ENCODE peak calls at places on chromosome 1, in four cellular contexts. M is natural killer cell, C is PC-3, B is AG10803. Q is an unnamed sample.

GRCh38 chr1:21268281-21269239 is 21.7 kb downstream of the ECE1 start:
- DNase-seq in C (no peak), B (no peak), M (no peak), Q (no peak)

GRCh38 chr1:110647254-110647891 is 27.4 kb downstream of the KCNA3 start:
- DNase-seq in C (no peak), M (no peak), B (peak), Q (no peak)

GRCh38 chr1:196577386-196577785 is 30.9 kb downstream of the KCNT2 start:
- DNase-seq in M (no peak), C (no peak), B (no peak), Q (no peak)

GRCh38 chr1:84691139-84691783 is 1.0 kb upstream of the SSX2IP start:
- DNase-seq in C (peak), M (no peak), B (no peak), Q (no peak)

GRCh38 chr1:224106568-224107281 is 7.2 kb upstream of the FBXO28 start:
- DNase-seq in B (peak), M (no peak), C (peak), Q (no peak)

GRCh38 chr1:116769561-116769977 is 15.3 kb downstream of the CD2 start:
- DNase-seq in M (no peak), C (peak), B (peak), Q (no peak)

GRCh38 chr1:224051086-224051406 is 62.9 kb upstream of the FBXO28 start:
- DNase-seq in M (no peak), C (no peak), B (no peak), Q (no peak)

GRCh38 chr1:147725685-147726084 is 34.7 kb downstream of the GJA5 start:
- DNase-seq in B (no peak), M (no peak), C (no peak), Q (no peak)

GRCh38 chr1:175600721-175601440 is 142.5 kb downstream of the TNR start:
- DNase-seq in B (no peak), M (no peak), C (no peak), Q (no peak)

GRCh38 chr1:21198929-21199328 is 22.2 kb upstream of the EIF4G3 start:
- DNase-seq in M (no peak), C (no peak), B (no peak), Q (no peak)

GRCh38 chr1:29282924-29283803 is 46.8 kb downstream of the PTPRU start:
- DNase-seq in C (peak), B (peak), M (no peak), Q (no peak)

GRCh38 chr1:220274122-220274855 is 2.0 kb upstream of the RAB3GAP2 start:
- DNase-seq in C (no peak), B (peak), M (no peak), Q (no peak)

GRCh38 chr1:1510912-1511532 is 940 bp upstream of the ATAD3A start:
- DNase-seq in C (peak), M (no peak), B (no peak), Q (no peak)

GRCh38 chr1:109383087-109383779 is 14.5 kb downstream of the SORT1 start:
- DNase-seq in C (no peak), B (no peak), M (no peak), Q (no peak)

GRCh38 chr1:83115785-83116184 is 883.1 kb downstream of the TTLL7 start:
- DNase-seq in C (no peak), M (no peak), B (no peak), Q (no peak)

GRCh38 chr1:89855413-89856123 is 34.7 kb downstream of the LRRC8D start:
- DNase-seq in B (peak), M (no peak), C (peak), Q (no peak)

GRCh38 chr1:32220746-32221580 is 1.2 kb downstream of the TMEM234 start:
- DNase-seq in B (no peak), M (no peak), C (no peak), Q (no peak)

GRCh38 chr1:69911301-69911801 is 294.0 kb downstream of the LRRC40 start:
- DNase-seq in B (peak), C (peak), M (no peak), Q (no peak)

GRCh38 chr1:46594068-46594467 is 10.0 kb downstream of the MKNK1 start:
- DNase-seq in M (no peak), B (no peak), C (no peak), Q (no peak)

GRCh38 chr1:75614455-75615379 is 3.8 kb upstream of the SLC44A5 start:
- DNase-seq in C (peak), M (no peak), B (peak), Q (no peak)
- TF ChIP-seq CTCF in C (peak), M (no peak), B (peak), Q (no peak)

GRCh38 chr1:63920154-63921117 is 146.6 kb downstream of the ROR1 start:
- DNase-seq in M (no peak), B (peak), C (peak), Q (no peak)
- TF ChIP-seq CTCF in M (no peak), B (peak), C (peak), Q (no peak)

GRCh38 chr1:212820969-212821368 is 26.5 kb downstream of the SPATA45 start:
- DNase-seq in C (no peak), M (no peak), B (no peak), Q (no peak)

GRCh38 chr1:212816567-212817278 is 25.0 kb downstream of the TATDN3 start:
- DNase-seq in M (no peak), B (no peak), C (peak), Q (no peak)

GRCh38 chr1:212814548-212814947 is 22.9 kb downstream of the TATDN3 start:
- DNase-seq in M (no peak), C (no peak), B (no peak), Q (no peak)

GRCh38 chr1:212819704-212820103 is 27.7 kb downstream of the SPATA45 start:
- DNase-seq in B (no peak), C (no peak), M (no peak), Q (no peak)

GRCh38 chr1:212814989-212815388 is 23.3 kb downstream of the TATDN3 start:
- DNase-seq in M (no peak), B (no peak), C (peak), Q (no peak)
- TF ChIP-seq CTCF in M (no peak), B (peak), C (peak), Q (no peak)

DNA sequence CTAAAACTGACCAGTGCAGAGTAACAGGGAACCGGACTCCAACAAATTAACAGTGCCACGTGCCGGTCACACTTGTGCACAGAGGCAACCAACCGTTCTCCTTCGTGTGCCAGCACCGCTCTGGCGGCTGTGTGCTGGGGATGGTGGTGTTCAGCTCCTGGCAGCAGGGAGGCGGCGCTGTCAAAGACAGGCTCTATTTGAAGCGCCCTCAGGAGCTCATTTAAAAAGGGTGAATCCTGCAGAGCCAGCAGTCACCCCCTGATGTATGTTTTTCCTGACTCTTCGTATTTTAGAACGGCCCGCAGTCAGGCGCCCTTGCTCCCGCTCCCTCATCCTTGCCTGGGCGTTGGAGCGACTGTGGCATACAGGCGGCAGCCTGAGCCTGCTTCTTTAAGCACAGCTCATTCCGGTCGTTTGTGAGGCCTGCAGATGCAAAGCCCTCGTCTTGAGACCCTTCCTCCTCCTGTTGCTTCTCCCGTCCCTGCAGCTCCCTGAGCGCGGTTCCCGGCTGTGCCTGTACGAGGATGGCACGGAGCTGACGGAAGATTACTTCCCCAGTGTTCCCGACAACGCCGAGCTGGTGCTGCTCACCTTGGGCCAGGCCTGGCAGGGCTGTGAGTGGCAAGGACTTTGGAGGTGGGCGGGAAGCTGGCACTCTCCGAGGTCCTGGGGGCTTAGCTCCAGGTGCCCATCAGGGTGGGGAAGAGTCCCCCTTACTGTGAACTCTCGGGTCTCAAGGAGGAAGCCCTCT is 1.1 kb downstream of the DFFB start:
- DNase-seq in M (no peak), B (peak), C (peak), Q (no peak)
- TF ChIP-seq CTCF in M (no peak), B (peak), C (peak), Q (no peak)

GRCh38 chr1:246418565-246419312 is 88.3 kb downstream of the SMYD3 start:
- DNase-seq in C (no peak), M (no peak), B (no peak), Q (no peak)

GRCh38 chr1:246415028-246415427 is 92.1 kb downstream of the SMYD3 start:
- DNase-seq in M (no peak), B (no peak), C (no peak), Q (no peak)

GRCh38 chr1:246417152-246417812 is 89.8 kb downstream of the SMYD3 start:
- DNase-seq in B (peak), M (no peak), C (peak), Q (no peak)

GRCh38 chr1:246416261-246416660 is 90.8 kb downstream of the SMYD3 start:
- DNase-seq in M (no peak), B (no peak), C (no peak), Q (no peak)

GRCh38 chr1:246417813-246418564 is 89.1 kb downstream of the SMYD3 start:
- DNase-seq in B (no peak), M (no peak), C (no peak), Q (no peak)
- TF ChIP-seq CTCF in B (no peak), M (no peak), C (no peak), Q (no peak)

GRCh38 chr1:154635162-154635561 is 27.2 kb upstream of the ADAR start:
- DNase-seq in C (no peak), B (no peak), M (no peak), Q (no peak)
- TF ChIP-seq CTCF in C (no peak), B (no peak), M (no peak), Q (no peak)

GRCh38 chr1:154148787-154149186 is 6.1 kb downstream of the NUP210L start:
- DNase-seq in C (peak), B (no peak), M (no peak), Q (no peak)
- TF ChIP-seq CTCF in C (no peak), B (no peak), M (no peak), Q (no peak)

GRCh38 chr1:156052862-156053769 is 482 bp downstream of the UBQLN4 start:
- DNase-seq in B (peak), M (peak), C (peak), Q (no peak)
- TF ChIP-seq CTCF in B (peak), M (peak), C (peak), Q (peak)